ENCODE peak calls at places on chromosomes 11 and 22, in four cellular contexts. P, C, F and S are unnamed samples.

GRCh38 chr11:128757886-128758612 is 64.2 kb downstream of the FLI1 start:
- DNase-seq in C (peak), F (no peak), P (peak), S (no peak)

GRCh38 chr11:1992111-1992510 is 5.5 kb downstream of the H19 start:
- DNase-seq in P (no peak), F (no peak), C (no peak), S (no peak)

GRCh38 chr11:1138053-1138452 is 19.7 kb upstream of the MUC5AC start:
- DNase-seq in F (no peak), P (no peak), C (no peak), S (no peak)

GRCh38 chr22:29004647-29005371 is 56.8 kb downstream of the C22orf31 start:
- DNase-seq in P (no peak), C (peak), F (peak), S (no peak)

GRCh38 chr11:120810251-120810650 is 213.7 kb upstream of the TBCEL start:
- DNase-seq in P (no peak), F (no peak), C (no peak), S (no peak)

GRCh38 chr22:37240941-37241320 is 3.1 kb downstream of the RAC2 start:
- DNase-seq in C (no peak), F (no peak), P (no peak), S (no peak)

GRCh38 chr11:84214557-84214956 is 928.4 kb upstream of the CCDC90B start:
- DNase-seq in C (no peak), F (no peak), P (no peak), S (no peak)

GRCh38 chr11:93225642-93226041 is 27.9 kb upstream of the SLC36A4 start:
- DNase-seq in C (no peak), F (no peak), P (no peak), S (no peak)

GRCh38 chr11:134052988-134053945 is 15.6 kb upstream of the JAM3 start:
- DNase-seq in P (no peak), C (no peak), F (no peak), S (no peak)

GRCh38 chr11:35682230-35683195 is 19.9 kb downstream of the TRIM44 start:
- DNase-seq in P (no peak), C (peak), F (no peak), S (no peak)

GRCh38 chr11:134478611-134479010 is 66.6 kb upstream of the B3GAT1 start:
- DNase-seq in C (no peak), F (no peak), P (no peak), S (no peak)

GRCh38 chr11:118295834-118296454 is 8.6 kb upstream of the CD3E start:
- DNase-seq in F (peak), C (peak), P (no peak), S (no peak)

GRCh38 chr11:34451053-34451452 is 12.3 kb downstream of the CAT start:
- DNase-seq in F (no peak), P (no peak), C (no peak), S (no peak)

GRCh38 chr11:126115253-126115540 is 52.5 kb upstream of the CDON start:
- DNase-seq in F (peak), P (no peak), C (peak), S (no peak)

GRCh38 chr11:130601141-130601540 is 152.7 kb downstream of the ADAMTS15 start:
- DNase-seq in P (no peak), F (peak), C (peak), S (peak)

GRCh38 chr11:75534291-75535038 is 8.7 kb upstream of the GDPD5 start:
- DNase-seq in P (no peak), F (peak), C (peak), S (no peak)

GRCh38 chr11:70333206-70333605 is 62.7 kb downstream of the PPFIA1 start:
- DNase-seq in C (no peak), P (no peak), F (no peak), S (no peak)

GRCh38 chr11:118705111-118705741 is 25.8 kb upstream of the TREH start:
- DNase-seq in P (no peak), C (peak), F (no peak), S (no peak)

GRCh38 chr11:70948855-70949551 is 303.4 kb downstream of the SHANK2 start:
- DNase-seq in F (peak), C (no peak), P (no peak), S (no peak)

GRCh38 chr11:10397226-10397987 is 57.7 kb upstream of the AMPD3 start:
- DNase-seq in P (no peak), F (no peak), C (no peak), S (no peak)

GRCh38 chr22:29040385-29041275 is 21.0 kb downstream of the C22orf31 start:
- DNase-seq in P (peak), F (peak), C (peak), S (no peak)

GRCh38 chr22:23764931-23765881 is 2.4 kb downstream of the C22orf15 start:
- DNase-seq in P (no peak), F (no peak), C (no peak), S (no peak)

GRCh38 chr22:32574397-32574796 is 99.8 kb downstream of the FBXO7 start:
- DNase-seq in C (no peak), F (no peak), P (no peak), S (no peak)

GRCh38 chr11:8839306-8839956 is 71.6 kb upstream of the AKIP1 start:
- DNase-seq in P (no peak), C (no peak), F (no peak), S (no peak)

GRCh38 chr11:92380882-92381281 is 156.3 kb downstream of the FAT3 start:
- DNase-seq in P (no peak), C (no peak), F (no peak), S (no peak)

GRCh38 chr22:30115705-30116104 is 35.4 kb downstream of the HORMAD2 start:
- DNase-seq in F (no peak), P (no peak), C (no peak), S (no peak)

GRCh38 chr11:12126352-12127019 is 16.1 kb downstream of the MICAL2 start:
- DNase-seq in C (no peak), F (no peak), P (no peak), S (no peak)

GRCh38 chr11:1888811-1889526 is 2.7 kb downstream of the PRR33 start:
- DNase-seq in C (peak), P (no peak), F (peak), S (no peak)

GRCh38 chr11:12193515-12194336 is 83.3 kb downstream of the MICAL2 start:
- DNase-seq in C (no peak), F (no peak), P (no peak), S (no peak)

GRCh38 chr11:73597340-73597955 is 464 bp downstream of the FAM168A start:
- DNase-seq in C (no peak), F (no peak), P (no peak), S (no peak)

GRCh38 chr11:71463331-71464211 is 10.6 kb downstream of the NADSYN1 start:
- DNase-seq in C (no peak), F (no peak), P (no peak), S (no peak)

GRCh38 chr11:11004069-11004468 is 146.2 kb upstream of the ZBED5 start:
- DNase-seq in F (no peak), C (no peak), P (no peak), S (no peak)

GRCh38 chr11:34601085-34601444 is 19.8 kb upstream of the EHF start:
- DNase-seq in C (no peak), F (no peak), P (no peak), S (no peak)

GRCh38 chr11:44006882-44007495 is 40.8 kb upstream of the ACCSL start:
- DNase-seq in F (peak), C (no peak), P (no peak), S (no peak)

GRCh38 chr11:125284209-125284608 is 119.7 kb downstream of the PKNOX2 start:
- DNase-seq in P (no peak), C (no peak), F (no peak), S (no peak)

GRCh38 chr22:36182056-36182455 is 19.6 kb downstream of the APOL4 start:
- DNase-seq in C (no peak), F (no peak), P (no peak), S (no peak)

GRCh38 chr11:122755409-122755808 is 82.9 kb upstream of the CRTAM start:
- DNase-seq in F (no peak), P (no peak), C (no peak), S (no peak)

DNA sequence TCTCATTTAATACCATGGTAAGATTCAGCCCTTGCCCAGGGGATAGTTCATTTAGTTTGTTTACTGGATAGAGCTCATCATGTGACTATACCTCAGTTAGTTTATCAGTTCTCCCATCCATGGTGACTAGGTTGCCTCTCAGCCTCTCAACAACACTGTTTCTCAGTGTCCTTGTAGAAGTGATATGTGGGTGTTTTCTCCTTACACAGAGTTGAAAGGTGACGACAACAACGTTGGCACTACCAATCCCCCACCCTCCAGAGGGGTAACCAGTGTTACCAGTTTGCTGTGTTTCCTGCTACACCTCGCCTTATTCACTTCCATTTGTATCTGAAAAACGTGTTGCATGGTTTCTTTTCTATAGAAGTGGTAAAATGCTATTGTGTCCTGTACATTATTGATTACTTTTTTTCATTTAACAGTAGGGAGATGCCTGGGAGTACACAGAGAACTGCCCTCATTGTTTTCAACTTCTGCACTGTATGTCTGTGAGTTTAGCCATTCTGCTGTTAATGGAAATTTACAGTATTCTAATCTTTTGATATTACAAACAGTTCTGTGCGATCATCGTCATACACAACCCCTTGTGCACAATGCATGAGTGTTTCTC is 11.6 kb downstream of the NEAT1 start:
- DNase-seq in F (no peak), C (peak), P (no peak), S (peak)
- TF ChIP-seq POLR2AphosphoS5 in F (peak), C (peak), P (no peak), S (peak)

GRCh38 chr11:60959445-60959844 is 7.5 kb upstream of the SLC15A3 start:
- DNase-seq in C (no peak), P (no peak), F (no peak), S (no peak)
- TF ChIP-seq EP300 in C (no peak), P (no peak), F (no peak), S (no peak)

GRCh38 chr11:113615773-113616172 is 90.3 kb downstream of the TMPRSS5 start:
- DNase-seq in P (no peak), C (no peak), F (no peak), S (no peak)
- H3K4me3 ChIP-seq in P (no peak), C (no peak), F (no peak), S (no peak)

GRCh38 chr22:49415219-49415951 is 412.3 kb downstream of the BRD1 start:
- DNase-seq in C (no peak), P (no peak), F (no peak), S (no peak)
- TF ChIP-seq POLR2AphosphoS5 in C (no peak), P (no peak), F (no peak), S (no peak)

DNA sequence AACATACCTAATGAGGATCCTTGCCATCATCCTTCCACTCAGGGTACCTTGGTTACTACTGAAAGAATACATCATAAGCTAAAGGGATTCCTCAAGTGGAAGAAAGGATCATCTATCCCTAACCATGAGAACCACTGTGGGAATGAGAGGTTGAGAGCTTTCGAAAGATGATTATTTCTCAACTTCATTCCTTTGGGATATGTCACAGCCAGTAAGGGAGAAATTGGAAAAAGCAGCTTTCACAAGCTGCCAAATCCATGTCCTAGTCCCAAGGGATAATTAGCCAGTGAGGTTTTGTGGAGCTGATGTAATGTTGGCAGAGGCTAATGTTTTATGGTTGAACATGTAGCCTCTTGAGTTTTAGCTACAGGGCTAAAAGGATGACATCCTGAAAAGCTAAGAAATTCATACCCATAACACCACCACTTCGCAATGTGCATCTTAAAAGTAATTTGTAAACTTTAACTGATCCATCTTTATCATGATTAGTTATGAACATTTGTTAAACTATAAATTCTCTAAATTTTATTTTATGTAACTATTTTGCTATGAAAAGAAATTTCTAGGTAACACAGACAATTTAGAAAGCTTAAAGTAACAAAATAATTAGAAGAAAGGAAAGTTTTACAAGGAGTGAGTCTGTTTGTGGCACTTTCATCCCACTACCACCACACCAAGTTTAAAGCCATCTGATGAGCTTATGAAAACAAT is 123.9 kb downstream of the MRTFA start:
- DNase-seq in C (no peak), P (no peak), F (no peak), S (no peak)
- TF ChIP-seq EP300 in C (peak), P (no peak), F (no peak), S (no peak)

DNA sequence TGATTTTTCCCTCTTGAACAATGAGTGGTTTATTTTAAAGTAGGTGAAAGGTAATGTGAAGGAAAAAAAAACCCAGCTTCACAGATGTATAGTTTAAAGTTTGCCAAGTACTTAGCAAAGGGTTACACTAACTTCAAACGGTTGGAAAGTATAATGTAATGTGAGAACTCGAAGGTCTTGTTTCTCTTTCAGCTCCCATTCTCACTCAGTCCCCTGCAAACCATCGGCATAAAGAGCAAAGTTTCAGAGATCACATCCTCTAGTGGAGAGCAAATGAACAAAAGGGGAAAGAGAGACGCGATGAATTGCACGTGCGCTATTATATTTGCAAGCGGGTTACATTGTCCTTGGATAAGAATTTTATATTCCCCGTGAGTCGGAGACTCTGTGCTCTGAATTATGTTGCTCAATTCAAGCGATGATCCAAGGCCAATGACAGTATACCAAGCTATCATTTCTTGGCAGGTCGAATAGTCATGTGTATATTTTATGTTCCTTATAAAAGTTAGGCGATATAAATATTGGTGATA is 37.6 kb upstream of the BIRC3 start:
- DNase-seq in C (peak), F (no peak), P (peak), S (no peak)
- H3K4me3 ChIP-seq in C (no peak), F (no peak), P (no peak), S (peak)

DNA sequence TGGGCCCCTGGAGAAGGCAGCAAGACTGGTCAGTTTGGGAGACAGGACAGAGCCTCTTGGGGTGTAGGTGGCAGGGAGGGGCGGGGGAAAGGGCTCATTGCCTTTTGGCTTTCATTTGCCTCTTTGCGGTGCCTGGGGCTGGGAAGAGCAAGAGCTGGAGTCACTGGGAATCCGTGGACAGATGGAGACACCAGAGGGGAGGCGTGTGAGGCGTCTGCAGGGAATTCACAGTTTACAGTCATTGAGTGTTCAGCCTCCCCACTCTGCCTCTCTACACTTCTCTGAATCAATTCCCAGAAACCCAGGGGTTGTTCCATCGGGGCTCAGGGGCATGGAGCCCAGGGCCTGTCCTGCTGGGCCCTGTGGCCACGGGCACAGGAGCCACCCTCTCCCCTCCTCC is 160.5 kb upstream of the NAV2 start:
- DNase-seq in C (no peak), P (no peak), F (no peak), S (no peak)
- TF ChIP-seq POLR2AphosphoS5 in C (no peak), P (no peak), F (no peak), S (no peak)